ENCODE peak calls at places on chromosomes 7 and 10, in eight cellular contexts. K, C, F, D, O, I, S and H are unnamed samples.

GRCh38 chr7:2698581-2699288 is 10.7 kb downstream of the AMZ1 start:
- DNase-seq in K (no peak), C (peak; percentile 57), F (no peak), D (peak; percentile 17), O (no peak), I (no peak), S (no peak), H (no peak)

GRCh38 chr10:13877154-13877909 is 290.6 kb downstream of the PRPF18 start:
- DNase-seq in K (no peak), C (no peak), F (peak; percentile 90), D (no peak), O (no peak), I (peak; percentile 32), S (no peak), H (no peak)

GRCh38 chr10:76411719-76412435 is 980.5 kb downstream of the LRMDA start:
- DNase-seq in K (no peak), C (no peak), F (peak; percentile 73), D (no peak), O (peak; percentile 20), I (no peak), S (no peak), H (no peak)

GRCh38 chr10:27285093-27285492 is 44.5 kb upstream of the ACBD5 start:
- DNase-seq in K (no peak), C (no peak), F (no peak), D (peak; percentile 45), O (no peak), I (peak; percentile 0), S (no peak), H (peak; percentile 26)

GRCh38 chr7:150937848-150938561 is 40.1 kb downstream of the KCNH2 start:
- DNase-seq in K (no peak), C (no peak), F (peak; percentile 58), D (peak; percentile 80), O (no peak), I (peak; percentile 55), S (peak; percentile 56), H (no peak)

GRCh38 chr10:16384064-16384463 is 52.7 kb upstream of the PTER start:
- DNase-seq in K (no peak), C (no peak), F (no peak), D (no peak), O (no peak), I (no peak), S (no peak), H (no peak)

GRCh38 chr7:74215921-74216320 is 6.1 kb downstream of the LAT2 start:
- DNase-seq in K (no peak), C (no peak), F (no peak), D (no peak), O (no peak), I (no peak), S (no peak), H (no peak)

GRCh38 chr10:43781480-43782361 is 133.0 kb upstream of the ZNF32 start:
- DNase-seq in K (no peak), C (no peak), F (no peak), D (peak; percentile 30), O (no peak), I (peak; percentile 50), S (no peak), H (peak; percentile 21)

GRCh38 chr10:43273543-43273942 is 6.7 kb upstream of the RASGEF1A start:
- DNase-seq in K (no peak), C (no peak), F (no peak), D (no peak), O (no peak), I (no peak), S (no peak), H (no peak)

GRCh38 chr7:128932862-128933821 is 4.6 kb upstream of the IRF5 start:
- DNase-seq in K (no peak), C (no peak), F (no peak), D (no peak), O (peak; percentile 58), I (no peak), S (no peak), H (no peak)

GRCh38 chr7:158313931-158314330 is 273.7 kb downstream of the PTPRN2 start:
- DNase-seq in K (no peak), C (no peak), F (no peak), D (no peak), O (no peak), I (no peak), S (no peak), H (no peak)

GRCh38 chr10:13787015-13787421 is 200.3 kb downstream of the PRPF18 start:
- DNase-seq in K (no peak), C (peak; percentile 59), F (peak; percentile 66), D (no peak), O (peak; percentile 17), I (peak; percentile 52), S (peak; percentile 86), H (no peak)

GRCh38 chr7:155298288-155298833 is 683 bp downstream of the INSIG1 start:
- DNase-seq in K (no peak), C (peak; percentile 22), F (no peak), D (no peak), O (no peak), I (no peak), S (no peak), H (peak; percentile 41)

GRCh38 chr10:94673614-94674321 is 9.8 kb upstream of the CYP2C18 start:
- DNase-seq in K (no peak), C (no peak), F (no peak), D (no peak), O (no peak), I (no peak), S (no peak), H (peak; percentile 13)

GRCh38 chr10:75655791-75656451 is 224.5 kb downstream of the LRMDA start:
- DNase-seq in K (no peak), C (no peak), F (peak; percentile 69), D (peak; percentile 84), O (no peak), I (peak; percentile 86), S (no peak), H (no peak)

GRCh38 chr10:96718304-96718990 is 1.9 kb downstream of the PIK3AP1 start:
- DNase-seq in K (no peak), C (no peak), F (no peak), D (no peak), O (no peak), I (no peak), S (no peak), H (no peak)

GRCh38 chr7:2632717-2633537 is 1.1 kb downstream of the TTYH3 start:
- DNase-seq in K (no peak), C (no peak), F (peak; percentile 84), D (peak; percentile 36), O (peak; percentile 65), I (peak; percentile 61), S (peak; percentile 40), H (peak; percentile 86)

GRCh38 chr7:14432936-14433335 is 443.5 kb upstream of the ETV1 start:
- DNase-seq in K (no peak), C (no peak), F (no peak), D (no peak), O (no peak), I (no peak), S (no peak), H (no peak)

GRCh38 chr7:51255536-51256243 is 60.9 kb downstream of the COBL start:
- DNase-seq in K (no peak), C (no peak), F (no peak), D (peak; percentile 65), O (no peak), I (no peak), S (no peak), H (no peak)

GRCh38 chr7:51250517-51250916 is 66.1 kb downstream of the COBL start:
- DNase-seq in K (no peak), C (no peak), F (no peak), D (no peak), O (no peak), I (no peak), S (no peak), H (no peak)

GRCh38 chr7:51255050-51255449 is 61.6 kb downstream of the COBL start:
- DNase-seq in K (no peak), C (no peak), F (no peak), D (no peak), O (no peak), I (no peak), S (no peak), H (no peak)

GRCh38 chr7:51251292-51251691 is 65.3 kb downstream of the COBL start:
- DNase-seq in K (no peak), C (no peak), F (no peak), D (peak; percentile 30), O (no peak), I (no peak), S (no peak), H (no peak)

DNA sequence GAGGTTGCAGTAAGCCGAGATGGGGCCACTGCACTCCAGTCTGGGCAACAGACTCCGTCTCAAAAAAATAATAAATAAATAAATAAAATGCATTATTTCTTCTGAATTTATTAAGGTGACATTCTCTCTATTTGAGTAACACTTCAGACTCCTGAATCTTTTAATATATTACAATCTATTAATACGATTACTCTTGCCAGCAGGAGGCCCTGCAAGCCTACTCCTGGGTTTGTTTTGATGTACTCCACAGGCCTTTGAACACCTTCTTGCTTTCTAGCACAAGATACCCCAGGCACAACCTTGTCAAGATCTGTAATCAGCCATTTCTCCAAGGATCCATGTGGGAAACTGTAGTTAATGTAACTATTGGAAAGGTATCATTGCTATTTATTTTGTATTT is 63.5 kb downstream of the COBL start:
- DNase-seq in K (no peak), C (no peak), F (no peak), D (peak; percentile 33), O (no peak), I (no peak), S (no peak), H (no peak)
- TF ChIP-seq CTCF in K (no peak), C (no peak), F (no peak), D (peak; percentile 47), O (no peak), I (no peak), S (peak; percentile 43), H (peak; percentile 11)

DNA sequence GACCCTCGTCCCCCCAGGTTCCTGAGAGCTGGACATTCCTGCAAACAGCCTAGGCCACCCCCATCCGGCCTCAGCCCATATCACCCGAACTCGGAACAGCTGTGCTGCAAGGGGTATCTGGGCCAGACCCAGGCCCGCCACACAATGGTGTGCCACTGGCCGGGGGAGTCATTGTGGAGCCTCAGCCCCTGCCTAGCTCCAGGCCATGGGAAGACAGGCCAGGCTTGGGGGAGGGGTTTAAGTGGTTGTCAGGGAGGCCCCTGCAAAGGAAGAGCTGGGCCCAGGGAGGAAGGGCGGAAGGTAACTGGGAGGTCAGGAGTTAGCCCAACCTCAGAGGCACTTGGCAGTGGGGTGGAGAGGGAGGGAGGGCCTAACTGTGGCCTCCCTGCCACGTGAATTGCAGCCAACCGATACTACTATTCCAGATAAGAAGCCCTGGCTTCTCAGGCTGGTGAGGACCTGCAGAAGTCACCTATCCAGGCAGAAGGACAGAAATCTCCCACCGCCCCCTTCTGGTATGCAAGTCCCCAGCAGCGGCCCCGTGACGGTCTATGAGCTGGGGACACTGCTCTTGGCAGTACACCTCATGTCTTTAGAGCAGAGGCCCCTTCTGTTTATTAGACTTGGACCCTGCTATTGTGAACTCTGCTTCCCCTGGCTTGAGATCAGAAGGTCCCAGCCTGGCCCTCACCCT is 26.8 kb downstream of the VSIR start:
- DNase-seq in K (no peak), C (no peak), F (no peak), D (no peak), O (peak; percentile 57), I (no peak), S (no peak), H (peak; percentile 77)
- H3K27ac ChIP-seq in K (no peak overlapping the region), C (peak overlapping the region; percentile 57), F (no peak overlapping the region), D (no peak overlapping the region), O (peak overlapping the region; percentile 84), I (no peak overlapping the region), S (no peak overlapping the region), H (peak overlapping the region; percentile 68)

GRCh38 chr7:87506243-87507180 is 31.0 kb upstream of the ABCB4 start:
- DNase-seq in K (no peak), C (no peak), F (no peak), D (peak; percentile 16), O (no peak), I (peak; percentile 22), S (no peak), H (no peak)
- TF ChIP-seq CTCF in K (peak; percentile 54), C (no peak), F (no peak), D (peak; percentile 60), O (peak; percentile 40), I (peak; percentile 54), S (peak; percentile 70), H (peak; percentile 44)

GRCh38 chr10:78510566-78511323 is 477.1 kb downstream of the RPS24 start:
- DNase-seq in K (no peak), C (no peak), F (no peak), D (peak; percentile 45), O (no peak), I (no peak), S (no peak), H (no peak)
- H3K27ac ChIP-seq in K (no peak overlapping the region), C (no peak overlapping the region), F (no peak overlapping the region), D (no peak overlapping the region), O (peak overlapping the region; percentile 74), I (no peak overlapping the region), S (no peak overlapping the region), H (peak overlapping the region; percentile 27)